ENCODE peak calls at places on chromosomes 5 and 9, in seven cellular contexts. E is foreskin keratinocyte, A is WTC11, C is GM06990, D is heart right ventricle, Q is HFF-Myc, K is suprapubic skin. J is an unnamed sample.

GRCh38 chr9:318646-319045 is 104.0 kb downstream of the DOCK8 start:
- DNase-seq in A (no peak), Q (no peak), K (no peak), D (no peak), E (no peak), C (no peak), J (no peak)

GRCh38 chr5:145500712-145501111 is 334.4 kb downstream of the PRELID2 start:
- DNase-seq in A (no peak), E (no peak), Q (no peak), C (no peak), D (no peak), K (no peak), J (no peak)

GRCh38 chr5:99543841-99544240 is 615.0 kb upstream of the CHD1 start:
- DNase-seq in D (no peak), K (no peak), Q (no peak), A (no peak), E (no peak), C (no peak), J (peak)

GRCh38 chr5:107580902-107581823 is 89.6 kb downstream of the EFNA5 start:
- DNase-seq in C (no peak), A (no peak), K (no peak), Q (no peak), D (no peak), E (no peak), J (no peak)

GRCh38 chr5:158560170-158560569 is 539.5 kb downstream of the EBF1 start:
- DNase-seq in A (no peak), D (peak), C (peak), E (no peak), Q (no peak), K (no peak), J (no peak)

GRCh38 chr5:74517700-74518099 is 122.8 kb downstream of the ENC1 start:
- DNase-seq in D (peak), E (no peak), Q (no peak), K (no peak), C (no peak), A (no peak), J (peak)

GRCh38 chr9:34732886-34733285 is 22.9 kb upstream of the CCL21 start:
- DNase-seq in C (no peak), A (no peak), Q (no peak), E (no peak), K (no peak), D (no peak), J (no peak)

GRCh38 chr5:16690243-16690839 is 73.5 kb upstream of the RETREG1 start:
- DNase-seq in C (no peak), A (peak), E (no peak), D (peak), Q (no peak), K (no peak), J (peak)

GRCh38 chr5:59027145-59027907 is 444.5 kb downstream of the RAB3C start:
- DNase-seq in K (no peak), C (no peak), Q (no peak), D (no peak), E (no peak), A (no peak), J (no peak)

GRCh38 chr5:17184596-17184995 is 32.8 kb upstream of the BASP1 start:
- DNase-seq in Q (no peak), C (no peak), A (no peak), E (no peak), K (no peak), D (no peak), J (no peak)

GRCh38 chr9:79477955-79478751 is 93.6 kb upstream of the TLE4 start:
- DNase-seq in D (peak), Q (no peak), C (peak), K (no peak), A (peak), E (peak), J (no peak)

GRCh38 chr5:115351356-115352195 is 55.1 kb upstream of the CCDC112 start:
- DNase-seq in A (no peak), C (no peak), D (no peak), Q (no peak), K (no peak), E (no peak), J (no peak)

GRCh38 chr9:91163441-91163772 is 198.3 kb downstream of the AUH start:
- DNase-seq in A (no peak), Q (no peak), C (no peak), D (no peak), K (peak), E (no peak), J (no peak)

GRCh38 chr5:157559301-157559700 is 16.3 kb downstream of the ADAM19 start:
- DNase-seq in C (no peak), E (no peak), K (no peak), Q (peak), D (no peak), A (no peak), J (no peak)

GRCh38 chr9:34985311-34985899 is 4.1 kb upstream of the DNAJB5 start:
- DNase-seq in C (no peak), D (no peak), K (no peak), E (no peak), Q (peak), A (peak), J (no peak)

GRCh38 chr5:138789771-138790242 is 36.6 kb downstream of the CTNNA1 start:
- DNase-seq in Q (peak), C (peak), K (no peak), A (peak), D (no peak), E (no peak), J (no peak)

GRCh38 chr9:111483419-111483861 is 743 bp downstream of the ECPAS start:
- DNase-seq in K (no peak), A (no peak), C (no peak), D (peak), E (no peak), Q (no peak), J (no peak)

GRCh38 chr5:125227333-125228075 is 481.1 kb upstream of the ZNF608 start:
- DNase-seq in E (no peak), K (no peak), A (peak), Q (no peak), D (peak), C (no peak), J (no peak)

GRCh38 chr9:88997646-88998045 is 6.4 kb downstream of the S1PR3 start:
- DNase-seq in E (no peak), Q (no peak), K (no peak), D (no peak), C (no peak), A (no peak), J (no peak)

GRCh38 chr9:16653491-16654407 is 216.7 kb downstream of the BNC2 start:
- DNase-seq in Q (no peak), A (no peak), E (no peak), D (peak), K (no peak), C (no peak), J (no peak)

GRCh38 chr5:134509308-134510040 is 16.0 kb upstream of the JADE2 start:
- DNase-seq in A (no peak), D (no peak), Q (no peak), K (no peak), C (no peak), E (no peak), J (no peak)

GRCh38 chr5:58628626-58629025 is 45.8 kb downstream of the RAB3C start:
- DNase-seq in A (no peak), Q (no peak), K (no peak), C (no peak), E (no peak), D (no peak), J (no peak)

GRCh38 chr9:69809304-69809863 is 11.2 kb upstream of the CFAP95 start:
- DNase-seq in K (no peak), A (peak), Q (no peak), C (no peak), E (no peak), D (no peak), J (no peak)

GRCh38 chr5:75192804-75193203 is 43.9 kb downstream of the ANKRD31 start:
- DNase-seq in A (no peak), D (no peak), K (no peak), E (no peak), Q (no peak), C (no peak), J (no peak)

GRCh38 chr5:165622864-165623536 is 2117.6 kb downstream of the MAT2B start:
- DNase-seq in D (no peak), C (no peak), E (no peak), Q (no peak), A (no peak), K (no peak), J (no peak)

DNA sequence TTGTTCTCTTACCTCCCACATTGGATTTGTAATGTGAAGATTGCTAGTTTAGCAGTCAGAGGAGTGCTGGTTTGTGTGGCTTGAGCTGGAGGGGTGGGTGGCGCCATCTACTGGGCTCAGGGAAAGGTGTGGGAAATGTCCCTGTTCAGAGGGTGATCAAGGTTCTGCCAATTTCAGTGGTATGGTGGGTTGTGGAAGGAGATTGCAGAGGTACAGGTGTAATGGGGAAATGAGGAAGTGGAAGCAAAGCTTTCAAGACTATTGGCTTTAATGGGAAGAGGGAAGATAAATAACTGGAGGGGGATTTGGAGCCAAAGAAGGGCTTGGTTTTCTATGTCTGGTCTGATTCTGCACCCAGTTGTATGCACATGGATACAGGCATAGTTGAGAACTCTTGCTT is 76.4 kb downstream of the OSMR start:
- DNase-seq in K (no peak), Q (no peak), C (no peak), D (peak), A (peak), E (no peak), J (peak)
- TF ChIP-seq CTCF in K (peak), Q (peak), C (peak), D (peak), A (peak), E (peak), J (peak)

GRCh38 chr9:7104625-7105024 is 346.9 kb downstream of the KDM4C start:
- DNase-seq in A (no peak), C (no peak), E (no peak), Q (no peak), D (peak), K (no peak), J (no peak)
- TF ChIP-seq CTCF in A (no peak), C (no peak), E (no peak), Q (no peak), D (no peak), K (no peak), J (no peak)

DNA sequence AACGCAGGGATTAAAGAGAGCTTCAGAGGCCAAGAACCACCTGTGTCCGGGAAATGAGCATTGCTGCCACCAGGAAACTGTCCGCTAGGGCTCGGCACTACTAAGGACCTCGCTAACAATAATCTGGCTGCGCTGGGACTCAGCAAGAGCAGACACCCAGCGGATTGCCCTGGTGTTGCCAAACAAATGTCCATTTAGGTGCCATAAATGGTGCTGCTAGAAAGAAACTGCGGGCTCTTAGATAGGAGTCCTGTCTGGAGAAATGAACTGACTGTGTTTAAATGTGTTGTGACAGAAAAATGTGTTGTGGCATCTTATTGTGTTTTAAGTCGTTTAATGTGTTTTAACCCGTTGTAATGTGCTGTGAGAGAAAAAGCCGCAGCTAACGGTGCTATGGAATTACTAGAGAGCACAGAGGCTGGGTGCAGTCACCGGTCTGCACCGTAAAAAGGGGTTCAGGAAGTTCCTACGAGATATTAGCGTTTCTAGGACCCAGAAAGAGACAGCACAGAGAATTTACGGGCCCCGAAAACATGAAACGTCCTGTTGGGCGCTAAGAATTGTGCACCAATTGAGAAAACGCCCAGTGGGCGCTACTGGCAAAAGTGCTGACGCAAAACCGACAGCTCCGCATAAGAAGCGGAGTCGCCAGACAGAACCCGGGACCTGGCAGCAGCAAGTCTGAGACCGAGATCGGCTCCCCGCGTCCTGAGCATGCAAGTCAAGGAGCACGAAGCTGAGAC is 90.6 kb downstream of the ANXA2R start:
- DNase-seq in A (no peak), C (peak), Q (peak), D (peak), K (peak), E (peak), J (peak)
- TF ChIP-seq CTCF in A (no peak), C (peak), Q (peak), D (peak), K (peak), E (no peak), J (peak)

GRCh38 chr5:173972844-173973613 is 15.9 kb upstream of the C5orf47 start:
- DNase-seq in Q (peak), C (peak), E (no peak), A (peak), K (peak), D (peak), J (peak)
- TF ChIP-seq CTCF in Q (peak), C (peak), E (peak), A (peak), K (peak), D (peak), J (peak)

GRCh38 chr9:38066907-38067610 is 2.0 kb downstream of the SHB start:
- DNase-seq in D (peak), Q (no peak), E (no peak), C (no peak), K (peak), A (peak), J (no peak)
- TF ChIP-seq CTCF in D (no peak), Q (no peak), E (no peak), C (no peak), K (no peak), A (no peak), J (no peak)

GRCh38 chr5:148491793-148492184 is 108.0 kb downstream of the FBXO38 start:
- DNase-seq in E (no peak), Q (no peak), A (no peak), D (no peak), K (no peak), C (no peak), J (no peak)
- TF ChIP-seq CTCF in E (no peak), Q (no peak), A (no peak), D (no peak), K (no peak), C (no peak), J (no peak)

GRCh38 chr9:124859803-124860581 is 1.8 kb downstream of the RPL35 start:
- DNase-seq in C (no peak), E (no peak), Q (no peak), A (no peak), K (no peak), D (no peak), J (no peak)

GRCh38 chr9:124857533-124858162 is 4.1 kb downstream of the RPL35 start:
- DNase-seq in C (no peak), K (no peak), D (no peak), Q (no peak), A (no peak), E (no peak), J (no peak)

GRCh38 chr9:124860582-124861341 is 995 bp downstream of the RPL35 start:
- DNase-seq in D (no peak), C (no peak), K (no peak), A (no peak), Q (no peak), E (no peak), J (no peak)

GRCh38 chr9:124855944-124856773 is 2.9 kb downstream of the WDR38 start:
- DNase-seq in E (no peak), A (peak), K (no peak), C (peak), D (no peak), Q (no peak), J (no peak)

GRCh38 chr9:124858330-124859046 is 3.3 kb downstream of the RPL35 start:
- DNase-seq in A (no peak), C (no peak), E (no peak), K (no peak), Q (no peak), D (no peak), J (no peak)
- TF ChIP-seq CTCF in A (no peak), C (peak), E (peak), K (no peak), Q (peak), D (no peak), J (peak)

DNA sequence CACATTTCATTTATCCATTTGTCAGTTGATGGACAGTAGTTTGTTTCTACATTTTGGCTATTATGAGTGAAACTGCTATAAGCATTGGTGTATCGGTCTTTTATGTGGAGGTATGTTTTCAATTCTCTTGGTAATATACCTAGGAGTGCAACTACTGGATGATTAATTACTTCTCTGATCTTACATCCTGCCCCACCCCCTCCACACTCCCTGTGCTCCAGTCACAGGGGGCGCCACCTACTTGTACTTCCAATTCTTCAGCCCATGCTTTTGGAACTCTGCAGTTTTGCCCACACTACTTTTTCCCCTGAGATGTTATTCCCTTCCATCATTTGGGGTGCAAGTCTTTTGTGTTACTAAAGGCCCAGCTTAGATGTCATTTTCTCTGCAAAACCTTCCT is 42.0 kb downstream of the SEC61B start:
- DNase-seq in Q (no peak), C (no peak), D (no peak), K (no peak), A (peak), E (no peak), J (no peak)
- TF ChIP-seq CTCF in Q (peak), C (peak), D (no peak), K (no peak), A (no peak), E (peak), J (peak)

GRCh38 chr5:64766105-64766504 is 2.4 kb downstream of the SREK1IP1 start:
- DNase-seq in A (no peak), C (no peak), Q (no peak), K (no peak), D (no peak), E (peak), J (no peak)

GRCh38 chr5:64766934-64767333 is 1.6 kb downstream of the SREK1IP1 start:
- DNase-seq in E (no peak), D (no peak), A (no peak), Q (no peak), K (no peak), C (no peak), J (no peak)

GRCh38 chr5:64767959-64768357 is 533 bp downstream of the SREK1IP1 start:
- DNase-seq in D (no peak), C (no peak), K (no peak), E (no peak), A (peak), Q (no peak), J (no peak)

GRCh38 chr5:64769856-64770255 is 1.1 kb downstream of the CWC27 start:
- DNase-seq in K (no peak), Q (no peak), D (no peak), C (no peak), A (no peak), E (no peak), J (no peak)

DNA sequence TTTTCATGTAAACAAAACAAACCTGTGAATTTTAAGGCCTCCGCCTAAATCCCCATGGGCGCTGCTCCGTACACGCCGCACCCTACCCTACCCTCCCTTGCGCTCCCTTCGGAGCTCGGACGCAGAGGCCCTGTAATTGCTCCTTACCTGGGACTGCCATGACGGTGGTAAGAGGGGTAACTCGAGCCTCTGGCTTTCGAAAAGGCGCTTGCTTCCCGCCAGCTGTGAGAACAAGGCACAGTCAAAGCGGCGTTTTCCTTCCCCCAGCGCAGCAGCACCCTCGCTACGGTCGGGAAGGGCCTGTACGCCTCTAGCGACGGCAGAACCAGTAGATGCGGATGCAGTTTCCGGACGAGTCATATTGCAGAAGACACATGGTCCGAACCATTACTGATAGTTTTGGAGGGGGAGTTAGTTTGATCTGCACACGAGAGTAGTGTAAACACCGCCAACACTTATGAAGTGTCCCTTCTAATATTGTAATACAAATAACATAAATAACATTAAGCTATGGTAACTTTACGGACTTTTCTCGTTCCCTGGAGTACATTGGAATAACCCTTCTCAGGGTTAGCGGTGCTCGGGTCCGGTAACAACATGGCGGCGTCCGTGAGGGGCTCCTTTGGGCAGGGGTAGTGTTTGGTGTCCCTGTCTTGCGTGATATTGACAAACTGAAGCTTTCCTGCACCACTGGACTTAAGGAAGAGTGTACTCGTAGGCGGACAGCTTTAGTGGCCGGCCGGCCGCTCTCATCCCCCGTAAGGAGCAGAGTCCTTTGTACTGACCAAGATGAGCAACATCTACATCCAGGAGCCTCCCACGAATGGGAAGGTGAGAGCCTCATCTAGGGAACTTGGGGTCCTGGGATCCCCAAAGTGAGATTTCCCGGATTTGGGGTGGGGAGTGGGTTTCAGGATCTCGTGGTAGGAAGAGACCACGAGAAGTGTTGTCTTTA is at the start of the genes CWC27 and SREK1IP1:
- DNase-seq in C (peak), D (peak), Q (peak), E (peak), K (peak), A (peak), J (peak)
- TF ChIP-seq CTCF in C (peak), D (no peak), Q (no peak), E (peak), K (no peak), A (no peak), J (peak)

DNA sequence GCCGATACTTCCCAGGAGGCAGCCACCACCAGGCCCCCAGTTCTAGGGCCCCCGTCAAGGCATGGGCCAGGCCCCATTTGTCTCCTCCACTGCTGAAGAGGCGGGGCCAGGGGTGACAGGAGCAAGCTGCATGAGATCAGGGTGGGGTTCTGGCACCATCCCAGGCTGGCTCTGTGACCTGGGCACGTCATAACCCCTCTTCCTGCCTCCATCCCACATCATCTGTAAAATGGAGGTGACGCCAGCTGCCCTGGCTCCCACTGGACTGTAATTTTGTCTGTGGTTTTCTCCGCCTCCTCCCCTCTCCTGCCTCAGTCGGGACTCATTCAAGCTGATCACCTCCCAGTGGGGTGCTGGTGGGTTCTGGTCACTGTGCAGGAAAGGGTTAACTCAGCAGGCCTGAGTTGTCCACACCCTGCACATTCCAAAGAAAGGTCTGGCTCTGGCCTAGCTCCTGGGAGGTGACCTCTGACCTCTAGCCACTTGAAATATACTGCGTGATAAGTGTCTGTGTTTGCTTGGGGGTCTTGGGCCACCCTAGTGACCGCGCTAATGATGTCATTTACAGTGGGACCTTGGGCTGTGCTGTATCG is 128.2 kb downstream of the RXRA start:
- DNase-seq in Q (no peak), K (no peak), E (no peak), C (no peak), A (no peak), D (no peak), J (no peak)
- TF ChIP-seq CTCF in Q (no peak), K (no peak), E (no peak), C (no peak), A (no peak), D (no peak), J (no peak)